ENCODE peak calls at places on chromosomes 5 and 9, in eight cellular contexts. Y is hepatocyte; N is activated CD4-positive, CD25-positive, alpha-beta regulatory T cell treated with anti-CD3 and anti-CD28 coated beads, Interleukin-2, amount 50 U/mL, for 16 hours; P is kidney tubule cell; H is NCI-H2081; W is AG10803; F is RWPE1; I is T-helper 17 cell. C is an unnamed sample.

GRCh38 chr5:173320259-173320658 is 8.0 kb downstream of the STC2 start:
- DNase-seq in Y (peak), N (no peak), P (no peak), H (no peak), W (peak), F (no peak), I (no peak), C (no peak)

GRCh38 chr5:166952055-166952454 is 1339.4 kb upstream of the WWC1 start:
- DNase-seq in Y (no peak), N (no peak), P (no peak), H (no peak), W (no peak), F (no peak), I (no peak), C (no peak)

GRCh38 chr9:9612270-9612669 is 1000.5 kb downstream of the PTPRD start:
- DNase-seq in Y (no peak), N (no peak), P (no peak), H (peak), W (no peak), F (no peak), I (no peak), C (no peak)

GRCh38 chr9:90002299-90003045 is 397.7 kb downstream of the GADD45G start:
- DNase-seq in Y (no peak), N (no peak), P (no peak), H (peak), W (no peak), F (no peak), I (no peak), C (no peak)

GRCh38 chr5:71601222-71602026 is 14.3 kb downstream of the MCCC2 start:
- DNase-seq in Y (peak), N (peak), P (peak), H (peak), W (peak), F (peak), I (peak), C (no peak)

GRCh38 chr9:72633966-72634365 is 112.6 kb downstream of the TMC1 start:
- DNase-seq in Y (no peak), N (no peak), P (peak), H (no peak), W (peak), F (peak), I (no peak), C (no peak)

GRCh38 chr9:89387970-89388867 is 69.9 kb downstream of the SECISBP2 start:
- DNase-seq in Y (peak), N (no peak), P (no peak), H (no peak), W (peak), F (peak), I (no peak), C (no peak)

GRCh38 chr5:161086456-161086855 is 234.4 kb upstream of the ATP10B start:
- DNase-seq in Y (no peak), N (no peak), P (peak), H (no peak), W (peak), F (no peak), I (no peak), C (no peak)

GRCh38 chr5:134085411-134085810 is 29.1 kb upstream of the TCF7 start:
- DNase-seq in Y (no peak), N (no peak), P (no peak), H (no peak), W (no peak), F (no peak), I (no peak), C (no peak)

GRCh38 chr9:68685770-68686169 is 19.3 kb upstream of the PIP5K1B start:
- DNase-seq in Y (no peak), N (no peak), P (peak), H (no peak), W (no peak), F (no peak), I (no peak), C (no peak)

GRCh38 chr5:125006011-125006685 is 259.7 kb upstream of the ZNF608 start:
- DNase-seq in Y (no peak), N (no peak), P (no peak), H (peak), W (no peak), F (no peak), I (no peak), C (no peak)

GRCh38 chr5:91787718-91788117 is 404.6 kb upstream of the ARRDC3 start:
- DNase-seq in Y (no peak), N (no peak), P (no peak), H (no peak), W (no peak), F (peak), I (no peak), C (no peak)

GRCh38 chr9:125325821-125326220 is 64.2 kb downstream of the GAPVD1 start:
- DNase-seq in Y (no peak), N (no peak), P (no peak), H (no peak), W (no peak), F (peak), I (no peak), C (no peak)

GRCh38 chr5:120817044-120817985 is 353.2 kb downstream of the PRR16 start:
- DNase-seq in Y (peak), N (no peak), P (peak), H (no peak), W (peak), F (no peak), I (no peak), C (no peak)

GRCh38 chr9:116087751-116088194 is 65.8 kb upstream of the PAPPA start:
- DNase-seq in Y (no peak), N (no peak), P (peak), H (peak), W (peak), F (peak), I (no peak), C (peak)

GRCh38 chr9:2087500-2088313 is 72.6 kb downstream of the SMARCA2 start:
- DNase-seq in Y (peak), N (no peak), P (peak), H (peak), W (peak), F (peak), I (no peak), C (peak)

GRCh38 chr5:96481396-96481795 is 48.3 kb upstream of the PCSK1 start:
- DNase-seq in Y (no peak), N (no peak), P (no peak), H (no peak), W (peak), F (no peak), I (no peak), C (no peak)

GRCh38 chr9:120925535-120926396 is 830 bp downstream of the TRAF1 start:
- DNase-seq in Y (peak), N (peak), P (peak), H (no peak), W (peak), F (peak), I (peak), C (no peak)

GRCh38 chr5:170333161-170333909 is 35.8 kb upstream of the LCP2 start:
- DNase-seq in Y (no peak), N (peak), P (no peak), H (no peak), W (no peak), F (no peak), I (peak), C (no peak)

GRCh38 chr9:135034106-135034505 is 53.4 kb upstream of the OLFM1 start:
- DNase-seq in Y (no peak), N (no peak), P (no peak), H (no peak), W (no peak), F (no peak), I (no peak), C (no peak)

GRCh38 chr5:143828710-143829109 is 16.7 kb downstream of the HMHB1 start:
- DNase-seq in Y (no peak), N (no peak), P (no peak), H (no peak), W (no peak), F (no peak), I (no peak), C (no peak)

GRCh38 chr9:75238311-75238976 is 150.1 kb downstream of the OSTF1 start:
- DNase-seq in Y (peak), N (peak), P (peak), H (no peak), W (peak), F (peak), I (no peak), C (no peak)

GRCh38 chr9:642014-642413 is 199.5 kb upstream of the DMRT1 start:
- DNase-seq in Y (peak), N (no peak), P (no peak), H (no peak), W (no peak), F (no peak), I (no peak), C (no peak)

GRCh38 chr9:127634021-127634420 is 21.9 kb downstream of the STXBP1 start:
- DNase-seq in Y (no peak), N (no peak), P (no peak), H (peak), W (no peak), F (no peak), I (no peak), C (no peak)

GRCh38 chr9:35974800-35975199 is 16.8 kb upstream of the OR2S2 start:
- DNase-seq in Y (no peak), N (no peak), P (no peak), H (no peak), W (no peak), F (no peak), I (no peak), C (no peak)

GRCh38 chr9:28779240-28779639 is 1206.0 kb upstream of the C9orf72 start:
- DNase-seq in Y (peak), N (no peak), P (peak), H (no peak), W (no peak), F (peak), I (no peak), C (no peak)

GRCh38 chr9:121689461-121690157 is 38.2 kb downstream of the DAB2IP start:
- DNase-seq in Y (no peak), N (no peak), P (no peak), H (no peak), W (no peak), F (no peak), I (no peak), C (no peak)

GRCh38 chr5:141389153-141390042 is 1.9 kb downstream of the PCDHGB4 start:
- DNase-seq in Y (no peak), N (no peak), P (no peak), H (no peak), W (no peak), F (no peak), I (no peak), C (no peak)

GRCh38 chr5:143349127-143349526 is 54.4 kb downstream of the NR3C1 start:
- DNase-seq in Y (no peak), N (no peak), P (no peak), H (no peak), W (no peak), F (peak), I (no peak), C (no peak)

GRCh38 chr9:122140368-122141193 is 19.0 kb downstream of the NDUFA8 start:
- DNase-seq in Y (no peak), N (no peak), P (no peak), H (no peak), W (no peak), F (no peak), I (no peak), C (no peak)

GRCh38 chr5:159021360-159022177 is 78.1 kb downstream of the EBF1 start:
- DNase-seq in Y (no peak), N (no peak), P (no peak), H (peak), W (peak), F (no peak), I (no peak), C (no peak)

C was measured in NCI-H1694.